ENCODE peak calls at places on chromosome 13, in six cellular contexts. X is AG10803; M is stimulated activated CD4-positive, alpha-beta T cell treated with anti-CD3 and anti-CD28 coated beads, Interleukin-4, amount 100 ng/mL, for 48 hours; C is frontal cortex; U is effector memory CD4-positive, alpha-beta T cell; E is iPS DF 6.9. W is an unnamed sample.

GRCh38 chr13:20174656-20175405 is 14.0 kb upstream of the GJA3 start:
- DNase-seq in X (peak), M (peak), C (no peak), U (no peak), E (no peak), W (peak)

GRCh38 chr13:29210676-29211075 is 384.8 kb downstream of the SLC7A1 start:
- DNase-seq in X (no peak), M (no peak), C (no peak), U (no peak), E (no peak), W (no peak)

GRCh38 chr13:96178759-96179158 is 88.9 kb downstream of the HS6ST3 start:
- DNase-seq in X (no peak), M (no peak), C (no peak), U (no peak), E (no peak), W (no peak)

GRCh38 chr13:102309110-102309509 is 92.7 kb downstream of the FGF14 start:
- DNase-seq in X (no peak), M (no peak), C (no peak), U (no peak), E (no peak), W (no peak)

GRCh38 chr13:36354842-36355241 is 8.6 kb upstream of the SPART start:
- DNase-seq in X (no peak), M (no peak), C (no peak), U (no peak), E (no peak), W (no peak)

GRCh38 chr13:21812192-21812626 is 141.3 kb downstream of the FGF9 start:
- DNase-seq in X (no peak), M (no peak), C (no peak), U (no peak), E (no peak), W (no peak)

GRCh38 chr13:44921931-44922758 is 67.1 kb downstream of the NUFIP1 start:
- DNase-seq in X (peak), M (no peak), C (no peak), U (no peak), E (no peak), W (no peak)

GRCh38 chr13:51873419-51873818 is 11.7 kb downstream of the CCDC70 start:
- DNase-seq in X (no peak), M (no peak), C (no peak), U (no peak), E (no peak), W (no peak)

GRCh38 chr13:35231426-35231825 is 245.1 kb downstream of the MAB21L1 start:
- DNase-seq in X (no peak), M (no peak), C (no peak), U (no peak), E (no peak), W (no peak)

GRCh38 chr13:60226507-60226906 is 62.8 kb upstream of the DIAPH3 start:
- DNase-seq in X (peak), M (no peak), C (no peak), U (no peak), E (no peak), W (no peak)

GRCh38 chr13:50124536-50125305 is 109.5 kb downstream of the KCNRG start:
- DNase-seq in X (peak), M (peak), C (peak), U (peak), E (no peak), W (peak)

GRCh38 chr13:20553309-20553708 is 13.6 kb upstream of the IFT88 start:
- DNase-seq in X (peak), M (no peak), C (peak), U (no peak), E (no peak), W (no peak)

GRCh38 chr13:44280461-44280860 is 93.2 kb upstream of the SERP2 start:
- DNase-seq in X (peak), M (no peak), C (no peak), U (no peak), E (no peak), W (no peak)

GRCh38 chr13:103178986-103179695 is 112.9 kb upstream of the SLC10A2 start:
- DNase-seq in X (no peak), M (no peak), C (no peak), U (no peak), E (no peak), W (no peak)

GRCh38 chr13:34884366-34884765 is 57.7 kb upstream of the NBEA start:
- DNase-seq in X (no peak), M (no peak), C (no peak), U (no peak), E (no peak), W (no peak)

GRCh38 chr13:39515231-39515630 is 87.8 kb downstream of the LHFPL6 start:
- DNase-seq in X (no peak), M (no peak), C (no peak), U (no peak), E (no peak), W (no peak)

GRCh38 chr13:88586263-88586662 is 915.1 kb downstream of the SLITRK5 start:
- DNase-seq in X (no peak), M (no peak), C (no peak), U (no peak), E (no peak), W (no peak)

GRCh38 chr13:24032252-24032651 is 128.3 kb upstream of the SPATA13 start:
- DNase-seq in X (peak), M (no peak), C (no peak), U (no peak), E (no peak), W (no peak)

GRCh38 chr13:22940090-22940710 is 240.6 kb upstream of the SGCG start:
- DNase-seq in X (no peak), M (no peak), C (no peak), U (no peak), E (no peak), W (no peak)

GRCh38 chr13:25904830-25905229 is 147.0 kb downstream of the SHISA2 start:
- DNase-seq in X (no peak), M (no peak), C (no peak), U (no peak), E (no peak), W (no peak)

GRCh38 chr13:41782086-41782485 is 178.8 kb downstream of the VWA8 start:
- DNase-seq in X (no peak), M (no peak), C (no peak), U (no peak), E (no peak), W (no peak)

GRCh38 chr13:43776680-43777079 is 10.1 kb downstream of the ENOX1 start:
- DNase-seq in X (no peak), M (no peak), C (no peak), U (no peak), E (no peak), W (no peak)

GRCh38 chr13:28885191-28885590 is 65.1 kb downstream of the MTUS2 start:
- DNase-seq in X (no peak), M (no peak), C (no peak), U (no peak), E (no peak), W (no peak)

GRCh38 chr13:33799950-33800592 is 17.9 kb upstream of the RFC3 start:
- DNase-seq in X (peak), M (no peak), C (peak), U (no peak), E (no peak), W (no peak)

GRCh38 chr13:32362574-32362973 is 47.3 kb downstream of the BRCA2 start:
- DNase-seq in X (no peak), M (no peak), C (no peak), U (no peak), E (no peak), W (no peak)

GRCh38 chr13:67343777-67344176 is 113.6 kb upstream of the PCDH9 start:
- DNase-seq in X (no peak), M (no peak), C (no peak), U (no peak), E (no peak), W (no peak)

GRCh38 chr13:41428155-41428554 is 29.2 kb upstream of the RGCC start:
- DNase-seq in X (no peak), M (no peak), C (peak), U (peak), E (no peak), W (peak)

GRCh38 chr13:19148561-19148960 is 33.1 kb downstream of the TUBA3C start:
- DNase-seq in X (no peak), M (no peak), C (no peak), U (no peak), E (no peak), W (no peak)

GRCh38 chr13:102187313-102187712 is 214.5 kb downstream of the FGF14 start:
- DNase-seq in X (no peak), M (no peak), C (no peak), U (no peak), E (no peak), W (no peak)

GRCh38 chr13:43401364-43401763 is 378.0 kb downstream of the DNAJC15 start:
- DNase-seq in X (no peak), M (no peak), C (no peak), U (no peak), E (no peak), W (no peak)

W was measured in CD8-positive, alpha-beta memory T cell.